ENCODE peak calls at places on chromosomes 12 and 14, in six cellular contexts. One of them, this sample, is unnamed.

GRCh38 chr12:3869860-3870259 is 3.3 kb downstream of the PARP11 start:
- DNase-seq in left lung: no peak
- DNase-seq in mesendoderm: no peak
- DNase-seq in neuronal stem cell: no peak
- DNase-seq in tibial nerve: no peak
- DNase-seq in astrocyte of the spinal cord: no peak
- DNase-seq in this sample: peak

GRCh38 chr12:43210437-43211197 is 341.4 kb downstream of the ADAMTS20 start:
- DNase-seq in left lung: no peak
- DNase-seq in mesendoderm: no peak
- DNase-seq in neuronal stem cell: no peak
- DNase-seq in tibial nerve: no peak
- DNase-seq in astrocyte of the spinal cord: peak
- DNase-seq in this sample: peak

GRCh38 chr12:93616584-93617101 is 44.2 kb downstream of the SOCS2 start:
- DNase-seq in left lung: no peak
- DNase-seq in mesendoderm: peak
- DNase-seq in neuronal stem cell: peak
- DNase-seq in tibial nerve: no peak
- DNase-seq in astrocyte of the spinal cord: peak
- DNase-seq in this sample: peak

GRCh38 chr14:73634333-73634833 is 10.4 kb upstream of the DNAL1 start:
- DNase-seq in left lung: no peak
- DNase-seq in mesendoderm: peak
- DNase-seq in neuronal stem cell: peak
- DNase-seq in tibial nerve: no peak
- DNase-seq in astrocyte of the spinal cord: peak
- DNase-seq in this sample: peak

GRCh38 chr12:46983959-46984833 is 95.2 kb upstream of the PCED1B start:
- DNase-seq in left lung: no peak
- DNase-seq in mesendoderm: peak
- DNase-seq in neuronal stem cell: peak
- DNase-seq in tibial nerve: peak
- DNase-seq in astrocyte of the spinal cord: peak
- DNase-seq in this sample: peak

GRCh38 chr12:124388679-124389536 is 94.0 kb downstream of the RFLNA start:
- DNase-seq in left lung: peak
- DNase-seq in mesendoderm: peak
- DNase-seq in neuronal stem cell: peak
- DNase-seq in tibial nerve: peak
- DNase-seq in astrocyte of the spinal cord: peak
- DNase-seq in this sample: peak

GRCh38 chr14:50967104-50967503 is 22.8 kb upstream of the PYGL start:
- DNase-seq in left lung: no peak
- DNase-seq in mesendoderm: no peak
- DNase-seq in neuronal stem cell: no peak
- DNase-seq in tibial nerve: no peak
- DNase-seq in astrocyte of the spinal cord: no peak
- DNase-seq in this sample: peak

GRCh38 chr12:124191024-124191359 is 103.9 kb upstream of the RFLNA start:
- DNase-seq in left lung: no peak
- DNase-seq in mesendoderm: peak
- DNase-seq in neuronal stem cell: no peak
- DNase-seq in tibial nerve: no peak
- DNase-seq in astrocyte of the spinal cord: no peak
- DNase-seq in this sample: no peak

GRCh38 chr14:91509083-91509877 is 830 bp downstream of the PPP4R3A start:
- DNase-seq in left lung: peak
- DNase-seq in mesendoderm: peak
- DNase-seq in neuronal stem cell: no peak
- DNase-seq in tibial nerve: no peak
- DNase-seq in astrocyte of the spinal cord: no peak
- DNase-seq in this sample: peak

GRCh38 chr12:70724444-70724843 is 87.2 kb upstream of the PTPRB start:
- DNase-seq in left lung: no peak
- DNase-seq in mesendoderm: peak
- DNase-seq in neuronal stem cell: no peak
- DNase-seq in tibial nerve: no peak
- DNase-seq in astrocyte of the spinal cord: peak
- DNase-seq in this sample: peak

GRCh38 chr12:11877869-11878780 is 192.6 kb upstream of the BCL2L14 start:
- DNase-seq in left lung: no peak
- DNase-seq in mesendoderm: peak
- DNase-seq in neuronal stem cell: no peak
- DNase-seq in tibial nerve: no peak
- DNase-seq in astrocyte of the spinal cord: peak
- DNase-seq in this sample: peak

GRCh38 chr12:14691560-14691959 is 4.8 kb downstream of the GUCY2C start:
- DNase-seq in left lung: peak
- DNase-seq in mesendoderm: no peak
- DNase-seq in neuronal stem cell: no peak
- DNase-seq in tibial nerve: peak
- DNase-seq in astrocyte of the spinal cord: no peak
- DNase-seq in this sample: no peak

GRCh38 chr12:79098530-79098929 is 234.0 kb downstream of the SYT1 start:
- DNase-seq in left lung: no peak
- DNase-seq in mesendoderm: no peak
- DNase-seq in neuronal stem cell: no peak
- DNase-seq in tibial nerve: no peak
- DNase-seq in astrocyte of the spinal cord: peak
- DNase-seq in this sample: peak

GRCh38 chr12:39846971-39847661 is 227.5 kb upstream of the ABCD2 start:
- DNase-seq in left lung: no peak
- DNase-seq in mesendoderm: peak
- DNase-seq in neuronal stem cell: no peak
- DNase-seq in tibial nerve: no peak
- DNase-seq in astrocyte of the spinal cord: peak
- DNase-seq in this sample: peak

GRCh38 chr12:27709932-27710591 is 570 bp upstream of the MRPS35 start:
- DNase-seq in left lung: no peak
- DNase-seq in mesendoderm: no peak
- DNase-seq in neuronal stem cell: no peak
- DNase-seq in tibial nerve: peak
- DNase-seq in astrocyte of the spinal cord: peak
- DNase-seq in this sample: peak

GRCh38 chr14:92040431-92041040 is 677 bp upstream of the TRIP11 start:
- DNase-seq in left lung: no peak
- DNase-seq in mesendoderm: peak
- DNase-seq in neuronal stem cell: peak
- DNase-seq in tibial nerve: no peak
- DNase-seq in astrocyte of the spinal cord: peak
- DNase-seq in this sample: peak

GRCh38 chr14:50964683-50965390 is 20.6 kb upstream of the PYGL start:
- DNase-seq in left lung: peak
- DNase-seq in mesendoderm: no peak
- DNase-seq in neuronal stem cell: no peak
- DNase-seq in tibial nerve: peak
- DNase-seq in astrocyte of the spinal cord: peak
- DNase-seq in this sample: peak

GRCh38 chr14:104432611-104433231 is 146.8 kb upstream of the C14orf180 start:
- DNase-seq in left lung: no peak
- DNase-seq in mesendoderm: no peak
- DNase-seq in neuronal stem cell: no peak
- DNase-seq in tibial nerve: no peak
- DNase-seq in astrocyte of the spinal cord: no peak
- DNase-seq in this sample: no peak

GRCh38 chr14:55382483-55382882 is 29.1 kb downstream of the ATG14 start:
- DNase-seq in left lung: no peak
- DNase-seq in mesendoderm: peak
- DNase-seq in neuronal stem cell: no peak
- DNase-seq in tibial nerve: no peak
- DNase-seq in astrocyte of the spinal cord: no peak
- DNase-seq in this sample: peak

GRCh38 chr12:48004039-48004940 is at the start of gene COL2A1:
- DNase-seq in left lung: no peak
- DNase-seq in mesendoderm: peak
- DNase-seq in neuronal stem cell: peak
- DNase-seq in tibial nerve: no peak
- DNase-seq in astrocyte of the spinal cord: peak
- DNase-seq in this sample: no peak

GRCh38 chr12:124744659-124745467 is 118.8 kb downstream of the SCARB1 start:
- DNase-seq in left lung: no peak
- DNase-seq in mesendoderm: peak
- DNase-seq in neuronal stem cell: no peak
- DNase-seq in tibial nerve: no peak
- DNase-seq in astrocyte of the spinal cord: no peak
- DNase-seq in this sample: peak

GRCh38 chr14:83257466-83258439 is 1724.1 kb upstream of the SEL1L start:
- DNase-seq in left lung: no peak
- DNase-seq in mesendoderm: no peak
- DNase-seq in neuronal stem cell: no peak
- DNase-seq in tibial nerve: no peak
- DNase-seq in astrocyte of the spinal cord: no peak
- DNase-seq in this sample: no peak

GRCh38 chr14:24212924-24213865 is at the start of gene CHMP4A:
- DNase-seq in left lung: peak
- DNase-seq in mesendoderm: peak
- DNase-seq in neuronal stem cell: peak
- DNase-seq in tibial nerve: peak
- DNase-seq in astrocyte of the spinal cord: peak
- DNase-seq in this sample: peak

GRCh38 chr14:24216345-24216699 is 456 bp upstream of the MDP1 start:
- DNase-seq in left lung: no peak
- DNase-seq in mesendoderm: no peak
- DNase-seq in neuronal stem cell: no peak
- DNase-seq in tibial nerve: no peak
- DNase-seq in astrocyte of the spinal cord: no peak
- DNase-seq in this sample: no peak

GRCh38 chr14:24215495-24216344 is at the start of gene MDP1:
- DNase-seq in left lung: peak
- DNase-seq in mesendoderm: peak
- DNase-seq in neuronal stem cell: peak
- DNase-seq in tibial nerve: peak
- DNase-seq in astrocyte of the spinal cord: peak
- DNase-seq in this sample: peak

GRCh38 chr14:24211311-24211710 is 2.0 kb downstream of the CHMP4A start:
- DNase-seq in left lung: no peak
- DNase-seq in mesendoderm: no peak
- DNase-seq in neuronal stem cell: no peak
- DNase-seq in tibial nerve: no peak
- DNase-seq in astrocyte of the spinal cord: no peak
- DNase-seq in this sample: no peak

DNA sequence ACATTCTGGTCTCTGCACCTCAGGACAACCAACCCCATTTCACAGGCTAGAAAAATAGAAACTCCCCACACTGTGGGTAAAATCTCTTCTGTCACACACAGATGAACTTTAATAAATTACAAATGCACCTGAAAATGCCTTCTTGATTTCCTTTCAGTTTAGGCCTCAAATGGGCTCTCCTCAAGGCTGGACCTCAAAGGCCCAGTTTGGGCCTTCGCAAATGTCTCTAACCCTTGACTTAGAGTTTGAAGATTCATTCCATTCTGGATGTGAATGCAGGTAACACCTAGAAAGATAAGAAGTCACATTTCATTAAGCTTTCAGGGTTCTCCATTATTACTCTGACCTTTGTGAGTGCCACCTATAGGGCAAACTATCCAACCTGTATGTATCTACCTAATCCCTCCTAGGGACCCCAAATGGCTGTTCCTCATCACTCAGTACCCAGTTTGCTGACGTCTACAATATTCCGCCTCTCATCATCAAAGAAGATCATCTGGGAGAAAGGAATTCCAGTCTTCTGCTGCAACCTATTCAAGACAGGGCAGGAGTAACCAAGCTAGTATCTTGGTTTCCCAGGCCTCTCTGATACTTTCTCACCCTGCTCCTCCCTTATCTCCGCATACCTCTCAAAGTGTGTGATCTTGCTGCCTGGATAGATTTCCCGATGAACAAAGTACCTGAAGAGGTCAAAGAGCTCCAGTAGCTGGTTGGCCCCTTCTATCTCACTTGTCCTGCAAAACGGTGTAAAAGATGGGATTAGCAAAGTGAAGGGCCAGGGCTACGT is 771 bp upstream of the CHMP4A start:
- DNase-seq in left lung: no peak
- DNase-seq in mesendoderm: peak
- DNase-seq in neuronal stem cell: no peak
- DNase-seq in tibial nerve: no peak
- DNase-seq in astrocyte of the spinal cord: no peak
- DNase-seq in this sample: no peak
- H3K4me3 ChIP-seq in left lung: peak
- H3K4me3 ChIP-seq in mesendoderm: peak
- H3K4me3 ChIP-seq in neuronal stem cell: no peak
- H3K4me3 ChIP-seq in tibial nerve: peak
- H3K4me3 ChIP-seq in astrocyte of the spinal cord: peak
- H3K4me3 ChIP-seq in this sample: peak

GRCh38 chr12:57129311-57130288 is 1.3 kb downstream of the LRP1 start:
- DNase-seq in left lung: no peak
- DNase-seq in mesendoderm: peak
- DNase-seq in neuronal stem cell: no peak
- DNase-seq in tibial nerve: peak
- DNase-seq in astrocyte of the spinal cord: no peak
- DNase-seq in this sample: no peak
- H3K4me3 ChIP-seq in left lung: peak
- H3K4me3 ChIP-seq in mesendoderm: peak
- H3K4me3 ChIP-seq in neuronal stem cell: peak
- H3K4me3 ChIP-seq in tibial nerve: peak
- H3K4me3 ChIP-seq in astrocyte of the spinal cord: peak
- H3K4me3 ChIP-seq in this sample: peak

DNA sequence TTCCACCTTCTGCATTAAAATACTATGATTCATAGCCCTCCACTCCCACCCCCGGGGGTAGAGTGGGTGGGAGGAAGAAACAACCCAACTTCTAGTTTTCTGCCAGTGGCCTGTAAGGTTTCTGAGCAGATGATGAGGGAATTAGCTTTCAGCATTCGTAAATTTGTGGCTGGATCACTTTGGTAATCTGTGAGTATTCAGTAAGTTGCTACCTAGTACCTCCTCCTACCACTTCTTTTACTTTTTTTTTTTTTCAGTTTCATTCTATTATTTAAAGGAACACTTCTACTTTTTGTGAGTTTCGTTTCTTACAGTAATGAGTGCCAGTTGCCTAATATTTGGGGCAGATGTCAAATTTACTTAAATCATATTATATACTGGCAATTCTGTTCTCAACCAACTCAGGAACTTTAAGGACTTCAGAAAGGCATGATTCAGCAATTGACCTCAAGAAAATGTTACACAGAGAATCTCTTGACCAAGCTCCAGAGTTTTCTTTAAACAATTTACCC is 42.4 kb upstream of the EMP1 start:
- DNase-seq in left lung: no peak
- DNase-seq in mesendoderm: no peak
- DNase-seq in neuronal stem cell: no peak
- DNase-seq in tibial nerve: no peak
- DNase-seq in astrocyte of the spinal cord: no peak
- DNase-seq in this sample: peak
- H3K4me3 ChIP-seq in left lung: no peak
- H3K4me3 ChIP-seq in mesendoderm: no peak
- H3K4me3 ChIP-seq in neuronal stem cell: no peak
- H3K4me3 ChIP-seq in tibial nerve: no peak
- H3K4me3 ChIP-seq in astrocyte of the spinal cord: no peak
- H3K4me3 ChIP-seq in this sample: no peak

DNA sequence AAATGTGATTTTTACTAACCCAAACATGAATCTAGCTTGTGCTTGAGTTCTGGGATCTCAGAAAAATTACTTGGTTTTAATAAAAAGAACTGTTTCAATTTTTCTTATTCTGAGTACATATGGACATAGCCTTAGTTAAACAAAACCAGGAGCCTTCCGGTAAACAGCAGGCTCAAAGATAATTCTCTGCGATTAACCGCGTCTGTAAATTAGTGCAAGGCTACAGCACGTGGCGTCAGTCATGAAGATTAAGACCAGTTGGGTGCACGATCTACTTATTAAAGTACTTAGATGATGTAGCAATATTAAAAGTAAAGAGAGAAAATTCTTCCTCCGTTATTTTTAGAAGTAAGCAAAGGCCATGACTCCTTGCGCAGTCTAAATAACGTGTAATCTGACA is 707 bp downstream of the KCNJ8 start:
- DNase-seq in left lung: no peak
- DNase-seq in mesendoderm: no peak
- DNase-seq in neuronal stem cell: no peak
- DNase-seq in tibial nerve: no peak
- DNase-seq in astrocyte of the spinal cord: peak
- DNase-seq in this sample: peak
- H3K4me3 ChIP-seq in left lung: peak
- H3K4me3 ChIP-seq in mesendoderm: no peak
- H3K4me3 ChIP-seq in neuronal stem cell: no peak
- H3K4me3 ChIP-seq in tibial nerve: peak
- H3K4me3 ChIP-seq in astrocyte of the spinal cord: peak
- H3K4me3 ChIP-seq in this sample: peak